ENCODE peak calls at places on chromosomes 6 and 20, in ten cellular contexts. H is HT1080; C is D721Med; I is Peyer's patch; U is NCI-H1436; L is DMS153; B is CD4-positive, CD25-positive, alpha-beta regulatory T cell; G is MM.1S; O is activated naive CD4-positive, alpha-beta T cell treated with anti-CD3 and anti-CD28 coated beads for 36 hours; Z is NCI-H1105. A is an unnamed sample.
A peak's percentile ranks its signal among the peaks of the same experiment; 100 is the strongest.

GRCh38 chr6:32885698-32886286 is 31.8 kb downstream of the PSMB9 start:
- DNase-seq in H (peak; percentile 59), C (no peak), I (no peak), U (peak; percentile 63), L (peak; percentile 56), B (no peak), G (peak; percentile 72), O (no peak), Z (peak; percentile 64), A (peak; percentile 81)

GRCh38 chr6:110422444-110422822 is 7.1 kb upstream of the DDO start:
- DNase-seq in H (no peak), C (no peak), I (no peak), U (no peak), L (no peak), B (no peak), G (no peak), O (no peak), Z (no peak), A (no peak)

GRCh38 chr6:11766589-11767450 is 11.8 kb downstream of the ADTRP start:
- DNase-seq in H (peak; percentile 97), C (no peak), I (no peak), U (no peak), L (no peak), B (no peak), G (no peak), O (no peak), Z (no peak), A (peak; percentile 70)

GRCh38 chr20:48831702-48832422 is 4.1 kb upstream of the PREX1 start:
- DNase-seq in H (peak; percentile 54), C (no peak), I (peak; percentile 50), U (no peak), L (no peak), B (no peak), G (no peak), O (no peak), Z (no peak), A (peak; percentile 31)

GRCh38 chr20:33914871-33915270 is 78.8 kb upstream of the RALY start:
- DNase-seq in H (peak; percentile 91), C (no peak), I (no peak), U (peak; percentile 7), L (no peak), B (no peak), G (peak; percentile 91), O (peak; percentile 76), Z (no peak), A (no peak)

GRCh38 chr6:7219310-7219709 is 93.7 kb downstream of the SSR1 start:
- DNase-seq in H (peak; percentile 62), C (no peak), I (peak; percentile 73), U (no peak), L (no peak), B (no peak), G (no peak), O (no peak), Z (no peak), A (peak; percentile 37)

GRCh38 chr6:37092851-37093727 is 76.9 kb upstream of the PIM1 start:
- DNase-seq in H (no peak), C (no peak), I (no peak), U (no peak), L (no peak), B (no peak), G (no peak), O (no peak), Z (no peak), A (no peak)

GRCh38 chr6:136188492-136188891 is 61.6 kb downstream of the MTFR2 start:
- DNase-seq in H (no peak), C (no peak), I (no peak), U (no peak), L (no peak), B (no peak), G (no peak), O (no peak), Z (no peak), A (no peak)

GRCh38 chr6:151757506-151757955 is 50.0 kb upstream of the ESR1 start:
- DNase-seq in H (no peak), C (no peak), I (no peak), U (no peak), L (no peak), B (no peak), G (peak; percentile 87), O (peak; percentile 67), Z (no peak), A (peak; percentile 15)

GRCh38 chr20:1440024-1440423 is 26.6 kb downstream of the NSFL1C start:
- DNase-seq in H (no peak), C (no peak), I (no peak), U (no peak), L (peak; percentile 4), B (no peak), G (no peak), O (peak; percentile 45), Z (no peak), A (no peak)

GRCh38 chr20:55456316-55456940 is 548.9 kb downstream of the CBLN4 start:
- DNase-seq in H (peak; percentile 51), C (no peak), I (no peak), U (no peak), L (no peak), B (no peak), G (no peak), O (no peak), Z (no peak), A (no peak)

GRCh38 chr6:21500314-21500713 is 93.2 kb upstream of the SOX4 start:
- DNase-seq in H (no peak), C (peak; percentile 55), I (no peak), U (no peak), L (no peak), B (no peak), G (no peak), O (no peak), Z (peak; percentile 90), A (no peak)

A was measured in hepatocyte.